ENCODE peak calls at places on chromosomes 5 and 9, in ten cellular contexts. One of them, this sample, is unnamed.
A peak's percentile ranks its signal among the peaks of the same experiment; 100 is the strongest.

GRCh38 chr5:43839218-43839617 is 236.2 kb downstream of the NNT start:
- DNase-seq in A673: no peak
- DNase-seq in tibial artery: no peak
- DNase-seq in foreskin fibroblast: peak; percentile 54
- DNase-seq in Calu3: no peak
- DNase-seq in fibroblast of villous mesenchyme: peak; percentile 27
- DNase-seq in suprapubic skin: no peak
- DNase-seq in OCI-LY7: no peak
- DNase-seq in heart right ventricle: no peak
- DNase-seq in cardiac fibroblast: peak; percentile 60
- DNase-seq in this sample: no peak

GRCh38 chr9:125568616-125569015 is 138.4 kb downstream of the MAPKAP1 start:
- DNase-seq in tibial artery: no peak
- DNase-seq in foreskin fibroblast: peak; percentile 31
- DNase-seq in Calu3: no peak
- DNase-seq in fibroblast of villous mesenchyme: peak; percentile 39
- DNase-seq in OCI-LY7: no peak
- DNase-seq in suprapubic skin: no peak
- DNase-seq in A673: no peak
- DNase-seq in heart right ventricle: no peak
- DNase-seq in cardiac fibroblast: peak; percentile 75
- DNase-seq in this sample: no peak

GRCh38 chr5:123455640-123456039 is 32.4 kb upstream of the CEP120 start:
- DNase-seq in suprapubic skin: no peak
- DNase-seq in tibial artery: no peak
- DNase-seq in Calu3: no peak
- DNase-seq in A673: peak; percentile 44
- DNase-seq in fibroblast of villous mesenchyme: no peak
- DNase-seq in heart right ventricle: no peak
- DNase-seq in cardiac fibroblast: no peak
- DNase-seq in foreskin fibroblast: no peak
- DNase-seq in OCI-LY7: no peak
- DNase-seq in this sample: no peak

GRCh38 chr9:15295761-15296405 is 11.1 kb downstream of the TTC39B start:
- DNase-seq in cardiac fibroblast: peak; percentile 59
- DNase-seq in Calu3: no peak
- DNase-seq in foreskin fibroblast: peak; percentile 74
- DNase-seq in fibroblast of villous mesenchyme: peak; percentile 69
- DNase-seq in OCI-LY7: no peak
- DNase-seq in tibial artery: no peak
- DNase-seq in A673: no peak
- DNase-seq in heart right ventricle: no peak
- DNase-seq in suprapubic skin: no peak
- DNase-seq in this sample: no peak

GRCh38 chr5:169265888-169266287 is 35.1 kb downstream of the SLIT3 start:
- DNase-seq in cardiac fibroblast: no peak
- DNase-seq in suprapubic skin: no peak
- DNase-seq in tibial artery: no peak
- DNase-seq in A673: peak; percentile 2
- DNase-seq in foreskin fibroblast: no peak
- DNase-seq in fibroblast of villous mesenchyme: peak; percentile 6
- DNase-seq in Calu3: no peak
- DNase-seq in heart right ventricle: no peak
- DNase-seq in OCI-LY7: no peak
- DNase-seq in this sample: no peak

GRCh38 chr9:98222885-98223640 is 30.6 kb upstream of the CORO2A start:
- DNase-seq in Calu3: peak; percentile 56
- DNase-seq in suprapubic skin: no peak
- DNase-seq in fibroblast of villous mesenchyme: peak; percentile 98
- DNase-seq in A673: peak; percentile 81
- DNase-seq in cardiac fibroblast: peak; percentile 98
- DNase-seq in tibial artery: no peak
- DNase-seq in foreskin fibroblast: peak; percentile 97
- DNase-seq in heart right ventricle: no peak
- DNase-seq in OCI-LY7: no peak
- DNase-seq in this sample: no peak

GRCh38 chr9:121709798-121710197 is 58.4 kb downstream of the DAB2IP start:
- DNase-seq in tibial artery: no peak
- DNase-seq in cardiac fibroblast: no peak
- DNase-seq in suprapubic skin: no peak
- DNase-seq in fibroblast of villous mesenchyme: no peak
- DNase-seq in A673: no peak
- DNase-seq in OCI-LY7: no peak
- DNase-seq in Calu3: no peak
- DNase-seq in heart right ventricle: peak; percentile 52
- DNase-seq in foreskin fibroblast: no peak
- DNase-seq in this sample: no peak

GRCh38 chr5:179607449-179607931 is 16.0 kb downstream of the HNRNPH1 start:
- DNase-seq in foreskin fibroblast: no peak
- DNase-seq in tibial artery: peak; percentile 67
- DNase-seq in A673: no peak
- DNase-seq in cardiac fibroblast: peak; percentile 44
- DNase-seq in suprapubic skin: peak; percentile 64
- DNase-seq in fibroblast of villous mesenchyme: no peak
- DNase-seq in Calu3: no peak
- DNase-seq in heart right ventricle: peak; percentile 63
- DNase-seq in OCI-LY7: no peak
- DNase-seq in this sample: no peak

GRCh38 chr5:56641635-56642255 is 173.6 kb upstream of the MAP3K1 start:
- DNase-seq in A673: no peak
- DNase-seq in suprapubic skin: no peak
- DNase-seq in heart right ventricle: no peak
- DNase-seq in cardiac fibroblast: no peak
- DNase-seq in foreskin fibroblast: no peak
- DNase-seq in fibroblast of villous mesenchyme: no peak
- DNase-seq in OCI-LY7: no peak
- DNase-seq in Calu3: no peak
- DNase-seq in tibial artery: no peak
- DNase-seq in this sample: no peak

GRCh38 chr5:82735160-82735789 is 341.9 kb downstream of the TMEM167A start:
- DNase-seq in fibroblast of villous mesenchyme: peak; percentile 21
- DNase-seq in Calu3: peak; percentile 10
- DNase-seq in tibial artery: no peak
- DNase-seq in heart right ventricle: no peak
- DNase-seq in foreskin fibroblast: no peak
- DNase-seq in cardiac fibroblast: peak; percentile 77
- DNase-seq in OCI-LY7: no peak
- DNase-seq in A673: peak; percentile 94
- DNase-seq in suprapubic skin: no peak
- DNase-seq in this sample: no peak

GRCh38 chr9:129383005-129383414 is 204.9 kb upstream of the IER5L start:
- DNase-seq in foreskin fibroblast: peak; percentile 10
- DNase-seq in fibroblast of villous mesenchyme: no peak
- DNase-seq in A673: no peak
- DNase-seq in tibial artery: peak; percentile 91
- DNase-seq in suprapubic skin: peak; percentile 80
- DNase-seq in cardiac fibroblast: no peak
- DNase-seq in heart right ventricle: peak; percentile 28
- DNase-seq in OCI-LY7: no peak
- DNase-seq in Calu3: peak; percentile 68
- DNase-seq in this sample: no peak

GRCh38 chr5:43891112-43891511 is 288.1 kb downstream of the NNT start:
- DNase-seq in OCI-LY7: no peak
- DNase-seq in heart right ventricle: no peak
- DNase-seq in cardiac fibroblast: no peak
- DNase-seq in fibroblast of villous mesenchyme: no peak
- DNase-seq in suprapubic skin: no peak
- DNase-seq in Calu3: peak; percentile 14
- DNase-seq in A673: no peak
- DNase-seq in tibial artery: no peak
- DNase-seq in foreskin fibroblast: peak; percentile 9
- DNase-seq in this sample: no peak

GRCh38 chr5:131196331-131196730 is 25.6 kb downstream of the LYRM7 start:
- DNase-seq in foreskin fibroblast: peak; percentile 74
- DNase-seq in cardiac fibroblast: no peak
- DNase-seq in Calu3: no peak
- DNase-seq in A673: no peak
- DNase-seq in OCI-LY7: no peak
- DNase-seq in heart right ventricle: no peak
- DNase-seq in fibroblast of villous mesenchyme: peak; percentile 45
- DNase-seq in tibial artery: no peak
- DNase-seq in suprapubic skin: no peak
- DNase-seq in this sample: no peak

DNA sequence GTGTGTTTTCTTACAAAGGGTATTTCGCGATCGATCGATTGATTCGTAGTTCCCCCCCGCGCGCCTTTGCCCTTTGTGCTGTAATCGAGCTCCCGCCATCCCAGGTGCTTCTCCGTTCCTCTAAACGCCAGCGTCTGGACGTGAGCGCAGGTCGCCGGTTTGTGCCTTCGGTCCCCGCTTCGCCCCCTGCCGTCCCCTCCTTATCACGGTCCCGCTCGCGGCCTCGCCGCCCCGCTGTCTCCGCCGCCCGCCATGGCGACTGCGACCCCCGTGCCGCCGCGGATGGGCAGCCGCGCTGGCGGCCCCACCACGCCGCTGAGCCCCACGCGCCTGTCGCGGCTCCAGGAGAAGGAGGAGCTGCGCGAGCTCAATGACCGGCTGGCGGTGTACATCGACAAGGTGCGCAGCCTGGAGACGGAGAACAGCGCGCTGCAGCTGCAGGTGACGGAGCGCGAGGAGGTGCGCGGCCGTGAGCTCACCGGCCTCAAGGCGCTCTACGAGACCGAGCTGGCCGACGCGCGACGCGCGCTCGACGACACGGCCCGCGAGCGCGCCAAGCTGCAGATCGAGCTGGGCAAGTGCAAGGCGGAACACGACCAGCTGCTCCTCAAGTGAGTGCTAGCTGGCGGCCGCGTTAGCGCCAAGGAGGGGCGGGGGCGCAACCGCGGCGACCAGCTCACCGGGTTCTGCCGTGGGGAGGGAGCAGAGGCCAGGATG is 479 bp downstream of the LMNB1 start:
- DNase-seq in A673: peak; percentile 74
- DNase-seq in Calu3: peak; percentile 56
- DNase-seq in cardiac fibroblast: peak; percentile 63
- DNase-seq in heart right ventricle: peak; percentile 17
- DNase-seq in fibroblast of villous mesenchyme: peak; percentile 53
- DNase-seq in tibial artery: peak; percentile 69
- DNase-seq in OCI-LY7: peak; percentile 82
- DNase-seq in suprapubic skin: peak; percentile 71
- DNase-seq in foreskin fibroblast: peak; percentile 63
- DNase-seq in this sample: no peak
- TF ChIP-seq CTCF in A673: peak; percentile 14
- TF ChIP-seq CTCF in Calu3: no peak
- TF ChIP-seq CTCF in cardiac fibroblast: no peak
- TF ChIP-seq CTCF in heart right ventricle: no peak
- TF ChIP-seq CTCF in fibroblast of villous mesenchyme: no peak
- TF ChIP-seq CTCF in tibial artery: no peak
- TF ChIP-seq CTCF in OCI-LY7: peak; percentile 14
- TF ChIP-seq CTCF in suprapubic skin: no peak
- TF ChIP-seq CTCF in foreskin fibroblast: peak; percentile 2
- TF ChIP-seq CTCF in this sample: peak; percentile 37

GRCh38 chr5:19401032-19401431 is 587.0 kb downstream of the CDH18 start:
- DNase-seq in OCI-LY7: no peak
- DNase-seq in suprapubic skin: no peak
- DNase-seq in fibroblast of villous mesenchyme: no peak
- DNase-seq in foreskin fibroblast: no peak
- DNase-seq in cardiac fibroblast: no peak
- DNase-seq in A673: no peak
- DNase-seq in heart right ventricle: no peak
- DNase-seq in Calu3: no peak
- DNase-seq in tibial artery: no peak
- DNase-seq in this sample: no peak
- TF ChIP-seq CTCF in OCI-LY7: no peak
- TF ChIP-seq CTCF in suprapubic skin: no peak
- TF ChIP-seq CTCF in fibroblast of villous mesenchyme: no peak
- TF ChIP-seq CTCF in foreskin fibroblast: no peak
- TF ChIP-seq CTCF in cardiac fibroblast: no peak
- TF ChIP-seq CTCF in A673: no peak
- TF ChIP-seq CTCF in heart right ventricle: no peak
- TF ChIP-seq CTCF in Calu3: no peak
- TF ChIP-seq CTCF in tibial artery: no peak
- TF ChIP-seq CTCF in this sample: no peak

GRCh38 chr9:37974506-37975173 is 70.7 kb upstream of the SLC25A51 start:
- DNase-seq in tibial artery: no peak
- DNase-seq in fibroblast of villous mesenchyme: no peak
- DNase-seq in foreskin fibroblast: no peak
- DNase-seq in A673: no peak
- DNase-seq in cardiac fibroblast: no peak
- DNase-seq in Calu3: no peak
- DNase-seq in heart right ventricle: no peak
- DNase-seq in OCI-LY7: no peak
- DNase-seq in suprapubic skin: no peak
- DNase-seq in this sample: no peak

GRCh38 chr9:37971691-37972090 is 67.8 kb upstream of the SLC25A51 start:
- DNase-seq in cardiac fibroblast: no peak
- DNase-seq in OCI-LY7: no peak
- DNase-seq in A673: no peak
- DNase-seq in tibial artery: no peak
- DNase-seq in suprapubic skin: no peak
- DNase-seq in heart right ventricle: no peak
- DNase-seq in fibroblast of villous mesenchyme: no peak
- DNase-seq in Calu3: no peak
- DNase-seq in foreskin fibroblast: no peak
- DNase-seq in this sample: no peak

GRCh38 chr9:37970301-37971106 is 66.6 kb upstream of the SLC25A51 start:
- DNase-seq in Calu3: no peak
- DNase-seq in fibroblast of villous mesenchyme: no peak
- DNase-seq in OCI-LY7: no peak
- DNase-seq in cardiac fibroblast: no peak
- DNase-seq in A673: no peak
- DNase-seq in tibial artery: no peak
- DNase-seq in foreskin fibroblast: no peak
- DNase-seq in suprapubic skin: no peak
- DNase-seq in heart right ventricle: no peak
- DNase-seq in this sample: no peak

GRCh38 chr9:37971107-37971459 is 67.2 kb upstream of the SLC25A51 start:
- DNase-seq in Calu3: no peak
- DNase-seq in cardiac fibroblast: no peak
- DNase-seq in suprapubic skin: no peak
- DNase-seq in tibial artery: no peak
- DNase-seq in heart right ventricle: no peak
- DNase-seq in foreskin fibroblast: no peak
- DNase-seq in OCI-LY7: no peak
- DNase-seq in A673: no peak
- DNase-seq in fibroblast of villous mesenchyme: no peak
- DNase-seq in this sample: no peak

GRCh38 chr9:37972346-37972745 is 68.4 kb upstream of the SLC25A51 start:
- DNase-seq in tibial artery: peak; percentile 58
- DNase-seq in Calu3: no peak
- DNase-seq in foreskin fibroblast: no peak
- DNase-seq in fibroblast of villous mesenchyme: peak; percentile 32
- DNase-seq in OCI-LY7: no peak
- DNase-seq in suprapubic skin: no peak
- DNase-seq in cardiac fibroblast: peak; percentile 61
- DNase-seq in heart right ventricle: no peak
- DNase-seq in A673: no peak
- DNase-seq in this sample: no peak
- TF ChIP-seq CTCF in tibial artery: no peak
- TF ChIP-seq CTCF in Calu3: no peak
- TF ChIP-seq CTCF in foreskin fibroblast: peak; percentile 13
- TF ChIP-seq CTCF in fibroblast of villous mesenchyme: peak; percentile 33
- TF ChIP-seq CTCF in OCI-LY7: no peak
- TF ChIP-seq CTCF in suprapubic skin: no peak
- TF ChIP-seq CTCF in cardiac fibroblast: peak; percentile 38
- TF ChIP-seq CTCF in heart right ventricle: no peak
- TF ChIP-seq CTCF in A673: peak; percentile 26
- TF ChIP-seq CTCF in this sample: peak; percentile 24

DNA sequence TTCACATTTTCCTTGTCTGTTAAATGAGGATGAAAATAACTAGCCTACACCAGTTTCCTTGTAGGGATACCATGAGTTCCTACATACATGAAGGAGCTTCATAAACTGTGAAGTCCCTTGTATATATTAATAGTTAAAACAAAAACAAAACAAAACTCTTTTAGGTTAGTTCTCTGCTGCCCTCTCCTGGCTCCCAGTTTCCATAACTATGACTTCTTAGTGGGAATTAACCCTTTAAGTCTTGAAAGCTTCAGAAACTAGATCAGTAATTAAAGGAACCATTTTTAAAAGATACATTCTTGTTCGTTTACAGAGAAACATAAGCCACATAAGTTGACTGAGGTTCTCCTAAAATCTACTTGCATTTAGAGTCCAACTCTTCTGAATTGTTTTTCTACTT is 500.0 kb upstream of the C9orf72 start:
- DNase-seq in OCI-LY7: peak; percentile 18
- DNase-seq in cardiac fibroblast: peak; percentile 52
- DNase-seq in suprapubic skin: no peak
- DNase-seq in tibial artery: no peak
- DNase-seq in foreskin fibroblast: no peak
- DNase-seq in Calu3: peak; percentile 43
- DNase-seq in heart right ventricle: peak; percentile 14
- DNase-seq in fibroblast of villous mesenchyme: peak; percentile 71
- DNase-seq in A673: peak; percentile 75
- DNase-seq in this sample: peak; percentile 16
- TF ChIP-seq CTCF in OCI-LY7: peak; percentile 72
- TF ChIP-seq CTCF in cardiac fibroblast: peak; percentile 50
- TF ChIP-seq CTCF in suprapubic skin: no peak
- TF ChIP-seq CTCF in tibial artery: peak; percentile 19
- TF ChIP-seq CTCF in foreskin fibroblast: peak; percentile 52
- TF ChIP-seq CTCF in Calu3: peak; percentile 33
- TF ChIP-seq CTCF in heart right ventricle: peak; percentile 64
- TF ChIP-seq CTCF in fibroblast of villous mesenchyme: peak; percentile 63
- TF ChIP-seq CTCF in A673: peak; percentile 76
- TF ChIP-seq CTCF in this sample: peak; percentile 81